ENCODE peak calls at places on chromosomes 12 and 14, in nine cellular contexts. J, V, Y, I, X, C, D, M and R are unnamed samples.

GRCh38 chr12:113135178-113136127 is at the start of gene RASAL1:
- DNase-seq in Y (no peak), X (peak), M (peak), C (no peak), J (peak), I (peak), V (peak), D (peak), R (no peak)

GRCh38 chr14:82075566-82075965 is 541.9 kb upstream of the SEL1L start:
- DNase-seq in Y (no peak), D (no peak), I (no peak), M (no peak), V (peak), X (peak), C (no peak), J (peak), R (no peak)

GRCh38 chr14:51518280-51518679 is 133.4 kb upstream of the FRMD6 start:
- DNase-seq in D (no peak), Y (no peak), V (no peak), C (no peak), X (no peak), M (no peak), J (no peak), I (no peak), R (no peak)

GRCh38 chr12:21941522-21942376 is 523 bp upstream of the ABCC9 start:
- DNase-seq in V (peak), C (peak), M (no peak), X (no peak), J (peak), I (no peak), Y (peak), D (no peak), R (peak)

GRCh38 chr14:41607119-41607785 is 576 bp downstream of the LRFN5 start:
- DNase-seq in V (no peak), D (no peak), J (peak), C (no peak), M (no peak), X (no peak), I (no peak), Y (no peak), R (peak)

GRCh38 chr14:90739318-90740077 is 76.7 kb downstream of the TTC7B start:
- DNase-seq in C (no peak), J (no peak), V (no peak), I (no peak), M (no peak), Y (no peak), D (no peak), X (no peak), R (no peak)

GRCh38 chr12:53299101-53299453 is 418 bp upstream of the MYG1 start:
- DNase-seq in C (no peak), X (peak), J (no peak), V (no peak), I (peak), M (no peak), Y (peak), D (no peak), R (peak)

GRCh38 chr12:39297946-39298345 is 145.0 kb downstream of the KIF21A start:
- DNase-seq in X (no peak), I (no peak), Y (no peak), J (no peak), V (no peak), C (no peak), M (no peak), D (no peak), R (no peak)

GRCh38 chr12:47991592-47991991 is 12.7 kb downstream of the COL2A1 start:
- DNase-seq in M (no peak), C (no peak), J (no peak), I (no peak), Y (no peak), X (no peak), D (no peak), V (no peak), R (no peak)

GRCh38 chr12:122080149-122081107 is 1.9 kb downstream of the MLXIP start:
- DNase-seq in D (peak), V (no peak), J (no peak), C (peak), M (no peak), I (peak), Y (peak), X (no peak), R (peak)

GRCh38 chr14:69355955-69356321 is 42.2 kb downstream of the ERH start:
- DNase-seq in Y (peak), D (no peak), M (no peak), J (no peak), X (no peak), V (no peak), I (no peak), C (peak), R (peak)

GRCh38 chr14:100237735-100238418 is 1.1 kb upstream of the YY1 start:
- DNase-seq in V (peak), I (peak), M (peak), Y (no peak), J (peak), C (peak), X (peak), D (peak), R (no peak)

GRCh38 chr12:7061596-7061995 is 1.1 kb downstream of the C1S start:
- DNase-seq in V (no peak), M (no peak), D (no peak), C (no peak), I (no peak), J (no peak), X (no peak), Y (no peak), R (no peak)

GRCh38 chr14:34693228-34693939 is 21.0 kb downstream of the CFL2 start:
- DNase-seq in I (peak), X (peak), J (no peak), D (no peak), M (no peak), Y (no peak), V (no peak), C (no peak), R (no peak)

GRCh38 chr14:102015045-102015685 is 50.8 kb downstream of the DYNC1H1 start:
- DNase-seq in C (no peak), J (no peak), V (no peak), D (no peak), I (no peak), X (no peak), Y (no peak), M (no peak), R (no peak)

GRCh38 chr12:11797317-11797913 is 147.9 kb downstream of the ETV6 start:
- DNase-seq in Y (peak), D (no peak), J (no peak), X (no peak), I (no peak), M (no peak), V (no peak), C (no peak), R (peak)

GRCh38 chr12:13190275-13190674 is 6.3 kb upstream of the EMP1 start:
- DNase-seq in J (no peak), Y (no peak), M (no peak), D (no peak), X (no peak), V (no peak), C (no peak), I (no peak), R (no peak)

GRCh38 chr12:103664626-103665025 is 77.6 kb downstream of the STAB2 start:
- DNase-seq in Y (no peak), C (no peak), D (no peak), J (no peak), V (no peak), M (no peak), X (no peak), I (no peak), R (no peak)

GRCh38 chr12:26298785-26299621 is 103.6 kb downstream of the SSPN start:
- DNase-seq in C (no peak), X (no peak), J (no peak), Y (peak), I (peak), M (no peak), D (no peak), V (peak), R (peak)

GRCh38 chr14:77674931-77675330 is 32.9 kb downstream of the ALKBH1 start:
- DNase-seq in C (no peak), J (no peak), X (no peak), Y (no peak), V (no peak), D (no peak), M (no peak), I (no peak), R (no peak)

GRCh38 chr12:20369164-20370000 is 1.0 kb downstream of the PDE3A start:
- DNase-seq in V (peak), J (peak), D (peak), M (no peak), C (peak), X (no peak), I (peak), Y (peak), R (peak)

GRCh38 chr14:75648066-75648838 is 12.4 kb downstream of the ERG28 start:
- DNase-seq in V (peak), Y (peak), M (no peak), J (no peak), C (no peak), I (peak), X (no peak), D (no peak), R (peak)

GRCh38 chr14:69056389-69056788 is 77.3 kb upstream of the ACTN1 start:
- DNase-seq in M (no peak), J (no peak), C (no peak), X (no peak), I (no peak), V (no peak), Y (no peak), D (peak), R (no peak)

GRCh38 chr12:27342551-27342950 is 9.9 kb downstream of the BMAL2 start:
- DNase-seq in C (no peak), V (no peak), M (no peak), I (no peak), J (no peak), X (no peak), D (no peak), Y (no peak), R (no peak)

GRCh38 chr12:132886529-132887477 is 602 bp downstream of the CHFR start:
- DNase-seq in C (no peak), I (peak), V (no peak), M (no peak), Y (no peak), X (no peak), D (no peak), J (peak), R (no peak)

GRCh38 chr12:124548854-124549378 is 18.5 kb downstream of the NCOR2 start:
- DNase-seq in I (no peak), V (no peak), D (no peak), C (peak), Y (peak), J (no peak), X (no peak), M (no peak), R (peak)